ENCODE peak calls at places on chromosomes 1 and 21, in four cellular contexts. Z is mesendoderm, S is HCT116, R is IMR-90. C is an unnamed sample. For H3K36me3, the result is how much of the 10 kb centered on the place peaks cover.

GRCh38 chr21:25273945-25274344 is 333.3 kb downstream of the MRPL39 start:
- DNase-seq in Z (no peak), S (no peak), R (no peak), C (no peak)

GRCh38 chr1:161159915-161160248 is 582 bp downstream of the USP21 start:
- DNase-seq in Z (no peak), S (no peak), R (no peak), C (peak)

GRCh38 chr1:3904843-3905185 is 4.7 kb upstream of the C1orf174 start:
- DNase-seq in Z (peak), S (no peak), R (no peak), C (no peak)

GRCh38 chr1:119711804-119712341 is at the start of gene PHGDH:
- DNase-seq in Z (peak), S (peak), R (peak), C (peak)

GRCh38 chr1:244239261-244239770 is 188.2 kb downstream of the ZBTB18 start:
- DNase-seq in Z (no peak), S (no peak), R (peak), C (no peak)

GRCh38 chr1:22930235-22930912 is 42.3 kb downstream of the LACTBL1 start:
- DNase-seq in Z (peak), S (peak), R (peak), C (peak)

GRCh38 chr1:32724678-32725594 is 22.4 kb upstream of the SYNC start:
- DNase-seq in Z (peak), S (peak), R (peak), C (no peak)

GRCh38 chr1:55808263-55808662 is 593.1 kb upstream of the USP24 start:
- DNase-seq in Z (no peak), S (no peak), R (no peak), C (no peak)

GRCh38 chr1:36303650-36304360 is 2.4 kb upstream of the SH3D21 start:
- DNase-seq in Z (no peak), S (no peak), R (no peak), C (no peak)

GRCh38 chr1:244319283-244320132 is 132.2 kb downstream of the ADSS2 start:
- DNase-seq in Z (no peak), S (no peak), R (peak), C (no peak)

GRCh38 chr1:154974086-154974807 is at the start of gene CKS1B:
- DNase-seq in Z (peak), S (peak), R (peak), C (peak)

GRCh38 chr1:154975409-154976205 is 1.1 kb downstream of the CKS1B start:
- DNase-seq in Z (peak), S (no peak), R (peak), C (no peak)

GRCh38 chr1:154974808-154975408 is 427 bp downstream of the CKS1B start:
- DNase-seq in Z (peak), S (peak), R (peak), C (peak)

GRCh38 chr1:154982897-154983648 is at the start of gene FLAD1:
- DNase-seq in Z (peak), S (peak), R (peak), C (peak)

DNA sequence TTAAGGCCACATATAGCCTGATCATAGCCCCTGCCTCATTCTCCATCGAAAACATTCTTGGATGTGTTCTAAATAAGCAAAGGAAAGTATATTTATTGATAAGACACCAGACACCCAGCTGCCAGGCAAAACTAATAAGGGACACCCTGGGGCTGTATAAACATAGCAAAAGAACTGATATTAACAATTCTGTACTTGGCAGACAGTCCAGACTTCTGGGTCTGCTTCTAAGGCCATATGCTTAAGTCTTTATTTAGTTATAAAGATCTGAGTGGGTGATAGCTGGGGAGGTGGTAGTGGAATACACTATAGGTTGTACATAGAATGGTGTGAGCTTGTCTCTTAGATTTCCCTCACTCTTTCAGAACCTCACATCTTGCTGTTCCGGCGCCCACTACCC is 3.9 kb downstream of the CKS1B start:
- DNase-seq in Z (no peak), S (no peak), R (no peak), C (no peak)
- H3K36me3 ChIP-seq in Z (under half), S (under half), R (under half), C (under half)

DNA sequence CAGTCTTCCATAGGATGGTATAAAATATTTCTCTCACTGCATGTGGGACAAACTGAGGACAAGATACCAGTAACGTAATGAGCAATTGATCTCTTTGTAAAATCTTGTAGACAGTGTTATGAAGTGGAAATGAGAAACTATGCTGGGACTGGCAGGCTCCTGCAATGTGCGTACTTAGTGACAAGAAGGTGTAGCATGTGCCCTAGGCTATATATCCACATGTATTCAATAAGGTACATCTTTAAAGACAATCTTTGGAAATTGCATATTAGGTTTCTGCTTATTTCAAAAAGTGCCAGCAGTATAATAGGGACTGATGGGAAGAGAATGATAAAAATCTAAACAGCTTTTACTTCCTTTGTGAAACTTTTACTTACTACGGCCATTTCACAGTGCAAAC is 81.9 kb upstream of the GREM2 start:
- DNase-seq in Z (no peak), S (no peak), R (no peak), C (no peak)
- H3K9ac ChIP-seq in Z (no peak), S (no peak), R (no peak), C (no peak)

GRCh38 chr1:20846461-20847374 is 59.6 kb upstream of the HP1BP3 start:
- DNase-seq in Z (no peak), S (no peak), R (peak), C (no peak)

GRCh38 chr1:20849100-20849499 is 62.0 kb upstream of the HP1BP3 start:
- DNase-seq in Z (no peak), S (no peak), R (no peak), C (no peak)

GRCh38 chr1:20848162-20848561 is 61.1 kb upstream of the HP1BP3 start:
- DNase-seq in Z (no peak), S (peak), R (peak), C (no peak)

GRCh38 chr1:20847619-20848080 is 60.5 kb upstream of the HP1BP3 start:
- DNase-seq in Z (no peak), S (peak), R (peak), C (no peak)

GRCh38 chr1:20850021-20850420 is 62.9 kb upstream of the HP1BP3 start:
- DNase-seq in Z (no peak), S (no peak), R (no peak), C (no peak)
- H3K36me3 ChIP-seq in Z (under half), S (under half), R (under half), C (under half)

GRCh38 chr1:246281195-246281594 is 225.9 kb downstream of the SMYD3 start:
- DNase-seq in Z (no peak), S (no peak), R (no peak), C (no peak)

GRCh38 chr1:246275036-246275435 is 232.0 kb downstream of the SMYD3 start:
- DNase-seq in Z (no peak), S (no peak), R (no peak), C (no peak)

GRCh38 chr1:246281639-246282038 is 225.4 kb downstream of the SMYD3 start:
- DNase-seq in Z (no peak), S (no peak), R (no peak), C (no peak)

GRCh38 chr1:246280551-246280950 is 226.5 kb downstream of the SMYD3 start:
- DNase-seq in Z (peak), S (peak), R (peak), C (no peak)

GRCh38 chr1:246279402-246279801 is 227.7 kb downstream of the SMYD3 start:
- DNase-seq in Z (no peak), S (no peak), R (no peak), C (no peak)
- H3K9ac ChIP-seq in Z (no peak), S (no peak), R (no peak), C (no peak)

DNA sequence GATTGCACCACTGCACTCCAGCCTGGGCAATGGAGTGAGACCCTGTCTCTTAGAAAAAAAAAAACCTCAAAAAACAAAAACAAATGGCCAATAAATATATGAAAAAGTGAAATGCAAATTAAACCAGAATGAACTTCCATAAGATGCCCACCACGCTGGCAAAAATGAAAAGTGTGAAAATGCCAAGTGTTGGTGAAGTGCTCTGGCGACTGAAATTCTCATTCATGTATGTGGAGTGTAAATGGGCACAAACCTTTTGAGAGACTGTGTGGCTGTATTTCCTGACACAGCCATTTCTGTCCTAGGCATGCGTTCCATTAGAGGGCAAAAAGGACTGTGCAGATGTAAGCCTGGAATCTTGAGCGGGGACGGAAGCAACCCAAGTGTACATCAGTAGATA is 18.3 kb downstream of the YBEY start:
- DNase-seq in Z (no peak), S (no peak), R (no peak), C (no peak)
- H3K36me3 ChIP-seq in Z (under half), S (under half), R (under half), C (half or more)

GRCh38 chr1:234874291-234875288 is 254.0 kb downstream of the TOMM20 start:
- DNase-seq in Z (no peak), S (no peak), R (no peak), C (no peak)
- H3K9ac ChIP-seq in Z (no peak), S (no peak), R (no peak), C (no peak)